ENCODE peak calls at places on chromosomes 11 and 22, in seven cellular contexts. One of them, this sample, is unnamed.

GRCh38 chr11:133271206-133271605 is 261.1 kb downstream of the OPCML start:
- DNase-seq in NB4: no peak
- DNase-seq in EH: no peak
- DNase-seq in anterior cingulate cortex: no peak
- DNase-seq in left ventricle myocardium inferior: no peak
- DNase-seq in foreskin fibroblast: no peak
- DNase-seq in NAMALWA: no peak
- DNase-seq in this sample: no peak

GRCh38 chr11:58503361-58503856 is 4.5 kb downstream of the OR5B21 start:
- DNase-seq in NB4: no peak
- DNase-seq in EH: no peak
- DNase-seq in anterior cingulate cortex: no peak
- DNase-seq in left ventricle myocardium inferior: no peak
- DNase-seq in foreskin fibroblast: no peak
- DNase-seq in NAMALWA: no peak
- DNase-seq in this sample: peak; percentile 10

GRCh38 chr22:25488244-25489020 is 76.0 kb upstream of the GRK3 start:
- DNase-seq in NB4: peak; percentile 18
- DNase-seq in EH: peak; percentile 78
- DNase-seq in anterior cingulate cortex: peak; percentile 16
- DNase-seq in left ventricle myocardium inferior: peak; percentile 65
- DNase-seq in foreskin fibroblast: peak; percentile 87
- DNase-seq in NAMALWA: no peak
- DNase-seq in this sample: no peak

GRCh38 chr11:33703771-33704170 is 3.1 kb upstream of the C11orf91 start:
- DNase-seq in NB4: no peak
- DNase-seq in EH: peak; percentile 52
- DNase-seq in anterior cingulate cortex: no peak
- DNase-seq in left ventricle myocardium inferior: no peak
- DNase-seq in foreskin fibroblast: no peak
- DNase-seq in NAMALWA: no peak
- DNase-seq in this sample: no peak

GRCh38 chr22:46119729-46120419 is 30.5 kb upstream of the PPARA start:
- DNase-seq in NB4: no peak
- DNase-seq in EH: peak; percentile 88
- DNase-seq in anterior cingulate cortex: no peak
- DNase-seq in left ventricle myocardium inferior: no peak
- DNase-seq in foreskin fibroblast: peak; percentile 89
- DNase-seq in NAMALWA: no peak
- DNase-seq in this sample: no peak

GRCh38 chr11:71564430-71564829 is 933 bp upstream of the KRTAP5-10 start:
- DNase-seq in NB4: no peak
- DNase-seq in EH: no peak
- DNase-seq in anterior cingulate cortex: no peak
- DNase-seq in left ventricle myocardium inferior: no peak
- DNase-seq in foreskin fibroblast: no peak
- DNase-seq in NAMALWA: no peak
- DNase-seq in this sample: no peak

GRCh38 chr11:1041936-1042608 is 5.6 kb upstream of the MUC6 start:
- DNase-seq in NB4: no peak
- DNase-seq in EH: no peak
- DNase-seq in anterior cingulate cortex: no peak
- DNase-seq in left ventricle myocardium inferior: peak; percentile 14
- DNase-seq in foreskin fibroblast: no peak
- DNase-seq in NAMALWA: no peak
- DNase-seq in this sample: no peak

GRCh38 chr11:122230387-122230760 is 114.4 kb upstream of the BLID start:
- DNase-seq in NB4: no peak
- DNase-seq in EH: peak; percentile 62
- DNase-seq in anterior cingulate cortex: no peak
- DNase-seq in left ventricle myocardium inferior: no peak
- DNase-seq in foreskin fibroblast: no peak
- DNase-seq in NAMALWA: no peak
- DNase-seq in this sample: no peak

GRCh38 chr22:39502789-39503464 is 837 bp downstream of the MIEF1 start:
- DNase-seq in NB4: peak; percentile 67
- DNase-seq in EH: peak; percentile 38
- DNase-seq in anterior cingulate cortex: no peak
- DNase-seq in left ventricle myocardium inferior: no peak
- DNase-seq in foreskin fibroblast: peak; percentile 66
- DNase-seq in NAMALWA: peak; percentile 34
- DNase-seq in this sample: peak; percentile 64